ENCODE peak calls at places on chromosomes 13 and 19, in four cellular contexts. One of them, this sample, is unnamed.

GRCh38 chr19:33280351-33280921 is 21.9 kb downstream of the CEBPA start:
- DNase-seq in right lobe of liver: peak
- DNase-seq in fibroblast of lung: no peak
- DNase-seq in activated B cell treated with CpG ODN at 0.5 μM for 24 hours: no peak
- DNase-seq in this sample: no peak

GRCh38 chr13:40118337-40118736 is 462.9 kb downstream of the COG6 start:
- DNase-seq in right lobe of liver: no peak
- DNase-seq in fibroblast of lung: no peak
- DNase-seq in activated B cell treated with CpG ODN at 0.5 μM for 24 hours: no peak
- DNase-seq in this sample: no peak

GRCh38 chr19:3135961-3136683 is at the start of gene GNA15:
- DNase-seq in right lobe of liver: no peak
- DNase-seq in activated B cell treated with CpG ODN at 0.5 μM for 24 hours: no peak
- DNase-seq in fibroblast of lung: no peak
- DNase-seq in this sample: no peak

GRCh38 chr13:41533266-41533665 is 75.9 kb downstream of the RGCC start:
- DNase-seq in activated B cell treated with CpG ODN at 0.5 μM for 24 hours: no peak
- DNase-seq in fibroblast of lung: no peak
- DNase-seq in right lobe of liver: no peak
- DNase-seq in this sample: no peak

GRCh38 chr19:38234615-38235014 is 10.6 kb upstream of the DPF1 start:
- DNase-seq in activated B cell treated with CpG ODN at 0.5 μM for 24 hours: no peak
- DNase-seq in fibroblast of lung: no peak
- DNase-seq in right lobe of liver: no peak
- DNase-seq in this sample: no peak

GRCh38 chr13:85508683-85509329 is 290.4 kb downstream of the SLITRK6 start:
- DNase-seq in activated B cell treated with CpG ODN at 0.5 μM for 24 hours: no peak
- DNase-seq in right lobe of liver: no peak
- DNase-seq in fibroblast of lung: peak
- DNase-seq in this sample: no peak

GRCh38 chr13:100089633-100090032 is 740 bp downstream of the PCCA start:
- DNase-seq in activated B cell treated with CpG ODN at 0.5 μM for 24 hours: no peak
- DNase-seq in fibroblast of lung: peak
- DNase-seq in right lobe of liver: no peak
- DNase-seq in this sample: no peak

GRCh38 chr19:19619121-19619848 is 798 bp upstream of the PBX4 start:
- DNase-seq in activated B cell treated with CpG ODN at 0.5 μM for 24 hours: no peak
- DNase-seq in fibroblast of lung: no peak
- DNase-seq in right lobe of liver: no peak
- DNase-seq in this sample: no peak

GRCh38 chr19:37078717-37079032 is 442 bp downstream of the ZNF420 start:
- DNase-seq in right lobe of liver: no peak
- DNase-seq in fibroblast of lung: no peak
- DNase-seq in activated B cell treated with CpG ODN at 0.5 μM for 24 hours: no peak
- DNase-seq in this sample: no peak

GRCh38 chr19:14544047-14544446 is 14.7 kb downstream of the TECR start:
- DNase-seq in activated B cell treated with CpG ODN at 0.5 μM for 24 hours: no peak
- DNase-seq in right lobe of liver: no peak
- DNase-seq in fibroblast of lung: peak
- DNase-seq in this sample: no peak

GRCh38 chr13:32940601-32941000 is 75.6 kb upstream of the KL start:
- DNase-seq in fibroblast of lung: peak
- DNase-seq in right lobe of liver: no peak
- DNase-seq in activated B cell treated with CpG ODN at 0.5 μM for 24 hours: no peak
- DNase-seq in this sample: no peak

GRCh38 chr19:3622224-3622623 is 4.4 kb downstream of the CACTIN start:
- DNase-seq in fibroblast of lung: no peak
- DNase-seq in right lobe of liver: no peak
- DNase-seq in activated B cell treated with CpG ODN at 0.5 μM for 24 hours: no peak
- DNase-seq in this sample: no peak

GRCh38 chr19:49546825-49547565 is 19.2 kb downstream of the RCN3 start:
- DNase-seq in right lobe of liver: peak
- DNase-seq in activated B cell treated with CpG ODN at 0.5 μM for 24 hours: no peak
- DNase-seq in fibroblast of lung: peak
- DNase-seq in this sample: peak

GRCh38 chr13:41458939-41459753 is 1.8 kb downstream of the RGCC start:
- DNase-seq in fibroblast of lung: peak
- DNase-seq in right lobe of liver: no peak
- DNase-seq in activated B cell treated with CpG ODN at 0.5 μM for 24 hours: no peak
- DNase-seq in this sample: no peak

DNA sequence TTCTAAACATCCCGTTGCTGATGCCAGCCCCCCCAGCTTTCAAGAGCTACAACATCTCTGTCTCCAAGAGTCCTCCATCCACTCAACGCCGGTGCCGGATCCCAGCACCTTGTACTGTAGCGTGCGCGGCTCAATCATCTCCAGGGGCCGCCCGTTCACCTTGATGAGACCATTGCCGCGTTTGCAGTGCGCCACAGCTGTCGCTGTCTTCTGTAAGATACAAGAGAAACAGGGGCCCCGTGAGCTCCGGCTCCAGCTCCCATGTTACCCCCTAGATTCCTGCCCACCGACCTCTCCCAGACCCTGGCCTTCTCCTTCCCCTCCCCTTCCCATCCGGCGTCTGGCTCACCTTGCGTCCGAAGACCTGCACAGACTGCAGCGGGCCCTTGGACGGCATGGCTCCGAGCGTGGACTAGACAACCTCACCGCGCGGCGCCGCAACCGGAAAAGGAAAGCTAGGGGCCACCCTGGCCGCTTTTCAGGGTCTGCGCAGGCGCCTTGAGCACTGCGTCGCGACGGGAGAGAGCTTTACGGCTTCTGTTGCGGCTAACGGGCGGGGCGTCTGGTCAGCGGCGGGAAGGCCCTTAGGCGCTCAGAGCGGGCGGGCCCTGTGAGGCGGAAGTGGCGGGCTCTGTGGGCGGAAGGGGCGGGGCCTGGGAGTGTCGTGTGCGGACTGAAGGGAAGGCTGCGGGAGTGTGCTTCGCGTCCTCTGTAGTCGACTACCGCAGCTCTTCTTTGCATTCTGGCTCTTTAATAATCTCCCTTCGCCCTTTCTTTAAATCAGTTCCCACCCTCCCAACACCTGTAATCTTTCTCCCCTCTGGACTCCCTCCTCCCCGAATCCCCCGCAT is at the start of gene RPS16:
- DNase-seq in activated B cell treated with CpG ODN at 0.5 μM for 24 hours: peak
- DNase-seq in fibroblast of lung: peak
- DNase-seq in right lobe of liver: peak
- DNase-seq in this sample: peak
- TF ChIP-seq CTCF in activated B cell treated with CpG ODN at 0.5 μM for 24 hours: no peak
- TF ChIP-seq CTCF in fibroblast of lung: no peak
- TF ChIP-seq CTCF in right lobe of liver: no peak
- TF ChIP-seq CTCF in this sample: no peak

GRCh38 chr19:42228640-42229039 is 8.5 kb downstream of the ZNF526 start:
- DNase-seq in right lobe of liver: no peak
- DNase-seq in activated B cell treated with CpG ODN at 0.5 μM for 24 hours: no peak
- DNase-seq in fibroblast of lung: no peak
- DNase-seq in this sample: no peak
- TF ChIP-seq CTCF in right lobe of liver: no peak
- TF ChIP-seq CTCF in activated B cell treated with CpG ODN at 0.5 μM for 24 hours: no peak
- TF ChIP-seq CTCF in fibroblast of lung: no peak
- TF ChIP-seq CTCF in this sample: no peak

GRCh38 chr13:46386996-46387851 is at the start of gene RUBCNL:
- DNase-seq in activated B cell treated with CpG ODN at 0.5 μM for 24 hours: peak
- DNase-seq in fibroblast of lung: peak
- DNase-seq in right lobe of liver: no peak
- DNase-seq in this sample: peak
- TF ChIP-seq CTCF in activated B cell treated with CpG ODN at 0.5 μM for 24 hours: no peak
- TF ChIP-seq CTCF in fibroblast of lung: no peak
- TF ChIP-seq CTCF in right lobe of liver: peak
- TF ChIP-seq CTCF in this sample: no peak

DNA sequence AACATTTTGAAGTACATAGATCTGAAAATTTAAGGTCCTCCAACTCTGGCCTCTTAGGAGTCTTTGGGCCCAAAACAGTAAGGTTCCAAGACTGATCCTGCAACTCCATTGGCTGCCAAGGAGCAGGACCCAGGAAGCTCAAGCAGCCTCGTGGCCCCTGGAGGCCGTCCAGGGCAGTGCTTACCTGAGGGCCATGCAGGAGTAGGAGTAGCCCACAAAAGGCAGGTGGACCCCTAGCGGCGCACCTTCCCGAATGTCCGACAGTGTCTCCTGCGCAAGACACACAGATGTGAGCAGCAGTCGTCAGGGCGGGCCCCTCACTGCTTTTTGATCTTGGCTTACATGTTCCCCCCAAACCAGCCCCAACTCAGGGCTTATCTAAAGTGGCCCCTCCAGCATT is 5.7 kb upstream of the SIX5 start:
- DNase-seq in right lobe of liver: no peak
- DNase-seq in activated B cell treated with CpG ODN at 0.5 μM for 24 hours: no peak
- DNase-seq in fibroblast of lung: no peak
- DNase-seq in this sample: no peak
- TF ChIP-seq CTCF in right lobe of liver: no peak
- TF ChIP-seq CTCF in activated B cell treated with CpG ODN at 0.5 μM for 24 hours: no peak
- TF ChIP-seq CTCF in fibroblast of lung: no peak
- TF ChIP-seq CTCF in this sample: no peak

GRCh38 chr13:102399791-102400618 is 1.8 kb downstream of the FGF14 start:
- DNase-seq in right lobe of liver: peak
- DNase-seq in activated B cell treated with CpG ODN at 0.5 μM for 24 hours: no peak
- DNase-seq in fibroblast of lung: no peak
- DNase-seq in this sample: no peak
- TF ChIP-seq CTCF in right lobe of liver: peak
- TF ChIP-seq CTCF in activated B cell treated with CpG ODN at 0.5 μM for 24 hours: no peak
- TF ChIP-seq CTCF in fibroblast of lung: peak
- TF ChIP-seq CTCF in this sample: no peak

This sample was measured in mesothelial cell of epicardium.